ENCODE peak calls at places on chromosomes 12 and 14, in seven cellular contexts. X is Caco-2; F is CD8-positive, alpha-beta T cell; P is SK-N-SH; A is mucosa of descending colon; L is IMR-90; J is breast epithelium. B is an unnamed sample. For H3K4me1, the result is how much of the 10 kb centered on the place peaks cover.

GRCh38 chr14:56002876-56003625 is 115.2 kb upstream of the PELI2 start:
- DNase-seq in X (no peak), F (peak), P (no peak), A (no peak), L (no peak), J (no peak), B (no peak)

GRCh38 chr14:102760485-102761193 is 16.6 kb upstream of the TRAF3 start:
- DNase-seq in X (no peak), F (no peak), P (no peak), A (no peak), L (no peak), J (no peak), B (no peak)

GRCh38 chr14:84001023-84001422 is 1528.9 kb upstream of the FLRT2 start:
- DNase-seq in X (no peak), F (no peak), P (no peak), A (no peak), L (no peak), J (no peak), B (no peak)

GRCh38 chr12:71719647-71720370 is 33.9 kb downstream of the TMEM19 start:
- DNase-seq in X (no peak), F (no peak), P (no peak), A (no peak), L (peak), J (no peak), B (no peak)

GRCh38 chr12:11607313-11608081 is 42.0 kb upstream of the ETV6 start:
- DNase-seq in X (peak), F (no peak), P (no peak), A (peak), L (peak), J (no peak), B (no peak)

GRCh38 chr12:26032719-26033241 is 74.3 kb downstream of the RASSF8 start:
- DNase-seq in X (peak), F (no peak), P (no peak), A (no peak), L (no peak), J (no peak), B (no peak)

GRCh38 chr14:54226103-54226502 is 170.7 kb upstream of the CDKN3 start:
- DNase-seq in X (no peak), F (no peak), P (no peak), A (no peak), L (peak), J (no peak), B (no peak)

GRCh38 chr14:76773188-76773885 is 12.1 kb downstream of the VASH1 start:
- DNase-seq in X (no peak), F (no peak), P (peak), A (no peak), L (peak), J (peak), B (peak)

GRCh38 chr14:77988966-77989365 is 181.2 kb upstream of the NRXN3 start:
- DNase-seq in X (no peak), F (no peak), P (no peak), A (no peak), L (peak), J (no peak), B (no peak)

GRCh38 chr14:95260537-95261440 is 58.9 kb downstream of the CLMN start:
- DNase-seq in X (no peak), F (no peak), P (no peak), A (no peak), L (peak), J (peak), B (no peak)

GRCh38 chr12:81639196-81639595 is 120.0 kb downstream of the PPFIA2 start:
- DNase-seq in X (no peak), F (no peak), P (no peak), A (no peak), L (no peak), J (no peak), B (no peak)

GRCh38 chr14:103070971-103071542 is 13.0 kb upstream of the LBHD2 start:
- DNase-seq in X (no peak), F (no peak), P (no peak), A (peak), L (no peak), J (no peak), B (no peak)

GRCh38 chr14:56952766-56953473 is 142.6 kb upstream of the OTX2 start:
- DNase-seq in X (no peak), F (no peak), P (no peak), A (no peak), L (no peak), J (no peak), B (no peak)

GRCh38 chr12:89949457-89950195 is 241.0 kb upstream of the ATP2B1 start:
- DNase-seq in X (no peak), F (no peak), P (no peak), A (no peak), L (peak), J (no peak), B (peak)

GRCh38 chr12:4145990-4146859 is 127.3 kb upstream of the CCND2 start:
- DNase-seq in X (no peak), F (no peak), P (no peak), A (no peak), L (no peak), J (no peak), B (no peak)

GRCh38 chr12:122030427-122030825 is 8.7 kb downstream of the BCL7A start:
- DNase-seq in X (no peak), F (no peak), P (no peak), A (no peak), L (no peak), J (no peak), B (no peak)
- H3K4me1 ChIP-seq in X (under half), F (under half), P (under half), A (under half), L (under half), J (under half), B (under half)

DNA sequence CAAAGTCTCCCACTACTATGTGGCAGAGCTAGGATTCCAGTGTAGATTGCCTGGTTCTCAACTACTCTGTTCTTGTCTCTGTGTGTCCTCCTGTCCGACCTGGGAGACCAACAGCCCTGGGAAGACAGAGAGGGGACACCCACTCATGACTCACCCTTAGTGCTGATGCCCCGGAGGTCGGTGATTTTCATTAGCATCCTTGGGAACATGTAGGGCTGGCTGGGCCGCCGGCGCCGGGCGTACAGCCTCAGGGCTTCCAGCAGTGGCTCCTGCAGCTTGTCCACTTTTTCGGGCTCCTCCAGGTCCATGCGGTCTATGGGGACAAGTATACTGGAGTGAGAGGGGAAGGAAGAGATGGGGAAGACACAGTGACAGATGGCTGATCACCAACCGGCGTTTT is 5.9 kb upstream of the ITGB7 start:
- DNase-seq in X (no peak), F (no peak), P (no peak), A (no peak), L (no peak), J (no peak), B (no peak)
- H3K4me1 ChIP-seq in X (under half), F (half or more), P (under half), A (under half), L (under half), J (under half), B (under half)

GRCh38 chr12:118135788-118136558 is at the start of gene PEBP1:
- DNase-seq in X (peak), F (peak), P (peak), A (peak), L (peak), J (peak), B (peak)
- H3K4me1 ChIP-seq in X (under half), F (under half), P (under half), A (under half), L (under half), J (under half), B (under half)

GRCh38 chr14:69041783-69042182 is 62.7 kb upstream of the ACTN1 start:
- DNase-seq in X (no peak), F (no peak), P (no peak), A (no peak), L (no peak), J (no peak), B (no peak)
- H3K4me1 ChIP-seq in X (under half), F (under half), P (half or more), A (under half), L (half or more), J (under half), B (half or more)

GRCh38 chr14:85468815-85469214 is 61.1 kb upstream of the FLRT2 start:
- DNase-seq in X (peak), F (no peak), P (no peak), A (no peak), L (no peak), J (no peak), B (no peak)

GRCh38 chr14:85474431-85474830 is 55.5 kb upstream of the FLRT2 start:
- DNase-seq in X (no peak), F (no peak), P (no peak), A (no peak), L (no peak), J (no peak), B (no peak)

GRCh38 chr14:85471744-85472143 is 58.2 kb upstream of the FLRT2 start:
- DNase-seq in X (peak), F (no peak), P (peak), A (no peak), L (peak), J (no peak), B (no peak)

GRCh38 chr14:85475113-85475512 is 54.8 kb upstream of the FLRT2 start:
- DNase-seq in X (no peak), F (no peak), P (no peak), A (no peak), L (no peak), J (no peak), B (no peak)

DNA sequence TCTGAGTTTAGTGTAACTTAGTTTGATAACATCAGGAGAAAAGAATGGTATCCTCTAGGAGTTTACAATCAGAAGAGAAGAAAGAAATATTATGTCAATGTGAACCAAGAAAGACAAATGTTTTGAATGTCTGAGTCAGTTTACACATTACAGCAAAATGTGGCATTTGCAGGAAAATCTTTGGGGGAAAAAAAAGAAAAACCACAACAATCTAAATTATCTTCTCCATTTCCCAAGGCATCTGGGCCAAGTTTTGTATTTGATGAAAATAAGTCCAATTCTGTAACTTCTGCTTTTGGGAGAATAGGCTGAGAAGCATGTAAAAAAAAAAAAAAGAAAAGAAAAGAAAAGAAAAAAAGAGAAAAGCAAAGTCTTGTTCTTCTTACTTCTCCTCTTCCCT is 58.8 kb upstream of the FLRT2 start:
- DNase-seq in X (no peak), F (no peak), P (no peak), A (no peak), L (peak), J (no peak), B (no peak)
- H3K4me1 ChIP-seq in X (under half), F (under half), P (under half), A (under half), L (under half), J (under half), B (under half)

GRCh38 chr12:16610006-16610520 is 4.1 kb upstream of the LMO3 start:
- DNase-seq in X (no peak), F (no peak), P (no peak), A (no peak), L (no peak), J (no peak), B (no peak)

GRCh38 chr12:16612647-16613046 is 6.7 kb upstream of the LMO3 start:
- DNase-seq in X (no peak), F (no peak), P (no peak), A (no peak), L (peak), J (no peak), B (no peak)

GRCh38 chr12:16609140-16609539 is 3.2 kb upstream of the LMO3 start:
- DNase-seq in X (no peak), F (no peak), P (no peak), A (no peak), L (no peak), J (no peak), B (no peak)

GRCh38 chr12:16610743-16611142 is 4.8 kb upstream of the LMO3 start:
- DNase-seq in X (no peak), F (no peak), P (no peak), A (no peak), L (no peak), J (no peak), B (no peak)

DNA sequence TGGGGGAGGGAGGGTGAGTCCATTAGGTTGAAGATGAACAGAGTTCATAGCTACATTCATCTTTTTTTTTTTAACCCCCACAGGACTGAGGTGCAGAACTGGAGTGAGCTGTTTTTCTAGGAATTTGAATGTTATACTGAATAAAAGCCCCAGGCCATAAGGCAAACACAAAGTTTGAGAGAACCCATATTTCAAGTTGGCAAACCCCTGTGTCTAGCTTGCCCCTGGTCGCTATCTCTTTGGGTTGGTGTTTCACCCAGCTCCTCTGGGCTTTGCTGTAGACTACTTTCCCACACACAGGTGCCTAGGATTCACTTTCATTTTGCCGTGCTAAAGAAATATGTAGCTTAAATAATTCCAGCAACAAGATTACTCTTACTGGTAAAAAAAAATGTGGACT is 5.2 kb upstream of the LMO3 start:
- DNase-seq in X (no peak), F (no peak), P (no peak), A (no peak), L (no peak), J (no peak), B (no peak)
- H3K4me1 ChIP-seq in X (under half), F (under half), P (under half), A (under half), L (under half), J (under half), B (under half)